ENCODE peak calls at places on chromosome 6, in six cellular contexts. D is heart left ventricle, U is suprapubic skin, G is PC-9, N is gastrocnemius medialis, M is testis. F is an unnamed sample.
A peak's percentile ranks its signal among the peaks of the same experiment; 100 is the strongest.

GRCh38 chr6:41942045-41942851 is 640 bp upstream of the CCND3 start:
- DNase-seq in D (no peak), U (no peak), G (no peak), N (no peak), M (no peak), F (no peak)

GRCh38 chr6:68069921-68070709 is 565.0 kb upstream of the ADGRB3 start:
- DNase-seq in D (no peak), U (no peak), G (no peak), N (no peak), M (no peak), F (no peak)

GRCh38 chr6:129708496-129709216 is 1.3 kb downstream of the ARHGAP18 start:
- DNase-seq in D (no peak), U (no peak), G (no peak), N (no peak), M (no peak), F (no peak)

GRCh38 chr6:130239755-130240154 is 17.0 kb upstream of the SAMD3 start:
- DNase-seq in D (no peak), U (no peak), G (no peak), N (no peak), M (no peak), F (no peak)

GRCh38 chr6:37487891-37488290 is 11.8 kb downstream of the CCDC167 start:
- DNase-seq in D (no peak), U (no peak), G (no peak), N (no peak), M (no peak), F (no peak)

GRCh38 chr6:26133730-26134129 is 46.5 kb downstream of the HFE start:
- DNase-seq in D (no peak), U (no peak), G (no peak), N (no peak), M (no peak), F (no peak)

GRCh38 chr6:69792292-69792691 is 4.5 kb downstream of the LMBRD1 start:
- DNase-seq in D (no peak), U (no peak), G (no peak), N (peak; percentile 26), M (no peak), F (no peak)

GRCh38 chr6:160156842-160157241 is 35.2 kb downstream of the SLC22A1 start:
- DNase-seq in D (no peak), U (no peak), G (no peak), N (no peak), M (no peak), F (no peak)

GRCh38 chr6:163405412-163406309 is 8.9 kb upstream of the QKI start:
- DNase-seq in D (peak; percentile 82), U (peak; percentile 84), G (no peak), N (peak; percentile 68), M (peak; percentile 85), F (peak; percentile 44)

GRCh38 chr6:39808934-39809333 is 16.8 kb downstream of the DAAM2 start:
- DNase-seq in D (no peak), U (no peak), G (no peak), N (no peak), M (no peak), F (no peak)

GRCh38 chr6:37304766-37305165 is 46.8 kb upstream of the TMEM217 start:
- DNase-seq in D (no peak), U (no peak), G (no peak), N (no peak), M (no peak), F (no peak)

GRCh38 chr6:26020983-26021349 is 58.4 kb downstream of the TRIM38 start:
- DNase-seq in D (peak; percentile 69), U (no peak), G (peak; percentile 57), N (no peak), M (peak; percentile 57), F (no peak)

GRCh38 chr6:147930743-147931142 is 411.9 kb upstream of the SASH1 start:
- DNase-seq in D (no peak), U (no peak), G (no peak), N (no peak), M (no peak), F (no peak)

GRCh38 chr6:11279213-11279780 is 46.8 kb upstream of the NEDD9 start:
- DNase-seq in D (no peak), U (no peak), G (no peak), N (peak; percentile 18), M (peak; percentile 52), F (peak; percentile 85)

GRCh38 chr6:42909835-42910234 is 6.0 kb upstream of the PTCRA start:
- DNase-seq in D (no peak), U (no peak), G (no peak), N (no peak), M (no peak), F (no peak)

GRCh38 chr6:110352603-110353303 is 5.4 kb downstream of the METTL24 start:
- DNase-seq in D (no peak), U (no peak), G (no peak), N (no peak), M (no peak), F (no peak)

GRCh38 chr6:87721311-87721710 is 19.3 kb upstream of the AKIRIN2 start:
- DNase-seq in D (no peak), U (no peak), G (no peak), N (no peak), M (no peak), F (no peak)

DNA sequence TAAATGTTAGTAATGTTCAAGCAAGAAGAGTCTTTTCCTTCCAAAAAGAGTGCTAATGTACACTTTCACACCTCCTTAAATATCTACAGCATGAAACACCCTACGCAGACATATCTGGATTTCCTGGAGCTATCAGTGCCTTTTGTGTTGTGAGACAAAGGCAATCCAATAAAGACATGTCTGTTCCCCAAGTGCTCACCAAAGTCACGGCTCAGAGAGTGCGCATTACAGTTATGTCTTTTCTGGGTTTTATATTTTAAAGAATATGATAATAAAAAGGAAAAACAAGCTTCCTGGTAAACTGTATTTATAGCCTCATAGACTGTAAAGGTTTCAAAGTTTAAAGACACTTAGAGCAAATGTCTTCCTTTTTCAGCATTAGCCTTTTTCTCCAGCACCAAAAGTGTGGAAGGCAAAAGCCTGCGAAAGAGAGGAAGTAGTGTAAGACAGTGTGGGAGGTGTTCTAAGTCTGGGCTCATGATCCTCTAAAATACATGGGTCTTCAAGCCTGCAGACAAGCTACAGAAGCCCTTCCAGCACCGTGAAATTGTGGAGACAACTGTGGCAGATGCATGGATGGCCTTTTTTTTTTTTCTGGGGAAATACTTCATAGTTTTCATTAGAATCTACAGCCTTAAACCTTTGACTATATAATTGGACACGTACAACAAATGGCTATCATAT is 135.0 kb upstream of the SLC35B3 start:
- DNase-seq in D (no peak), U (no peak), G (no peak), N (no peak), M (no peak), F (no peak)
- H3K4me3 ChIP-seq in D (no peak overlapping the region), U (no peak overlapping the region), G (no peak overlapping the region), N (no peak overlapping the region), M (no peak overlapping the region), F (no peak overlapping the region)

DNA sequence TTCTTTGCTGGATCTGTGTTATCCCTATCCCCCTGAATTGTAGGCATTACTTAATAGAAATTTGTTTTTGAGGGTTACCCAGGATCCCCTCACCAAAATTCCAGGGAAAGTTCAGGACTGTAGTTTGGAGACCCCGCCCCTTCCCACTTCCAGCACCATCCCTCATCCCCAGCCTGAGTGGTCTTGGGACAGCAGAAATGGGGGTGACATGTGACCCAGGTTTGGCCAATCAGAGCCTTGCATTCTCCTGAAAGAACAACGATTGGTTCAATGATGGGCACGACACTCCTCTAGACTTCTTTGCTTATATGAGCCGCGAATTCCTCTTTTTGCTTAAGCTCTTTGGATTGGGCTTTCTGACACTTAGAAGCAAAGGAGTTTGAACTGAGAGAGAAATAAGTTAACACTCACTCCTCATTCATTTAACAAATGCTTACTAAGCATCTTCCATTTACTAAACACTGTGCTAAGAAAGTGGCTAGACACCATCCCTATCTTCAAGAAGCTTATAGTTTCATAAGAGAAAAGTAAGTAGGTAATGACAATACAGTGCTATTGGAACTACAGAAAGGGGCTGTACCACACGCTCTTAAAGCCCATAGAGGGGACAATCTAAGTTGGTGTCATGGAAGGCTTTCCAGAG is 24.9 kb upstream of the PAQR8 start:
- DNase-seq in D (no peak), U (no peak), G (no peak), N (no peak), M (peak; percentile 31), F (no peak)
- H3K4me1 ChIP-seq in D (no peaks in the 10 kb centered on the region), U (no peaks in the 10 kb centered on the region), G (peaks cover 36% of the 10 kb centered on the region), N (no peaks in the 10 kb centered on the region), M (no peaks in the 10 kb centered on the region), F (no peaks in the 10 kb centered on the region)

DNA sequence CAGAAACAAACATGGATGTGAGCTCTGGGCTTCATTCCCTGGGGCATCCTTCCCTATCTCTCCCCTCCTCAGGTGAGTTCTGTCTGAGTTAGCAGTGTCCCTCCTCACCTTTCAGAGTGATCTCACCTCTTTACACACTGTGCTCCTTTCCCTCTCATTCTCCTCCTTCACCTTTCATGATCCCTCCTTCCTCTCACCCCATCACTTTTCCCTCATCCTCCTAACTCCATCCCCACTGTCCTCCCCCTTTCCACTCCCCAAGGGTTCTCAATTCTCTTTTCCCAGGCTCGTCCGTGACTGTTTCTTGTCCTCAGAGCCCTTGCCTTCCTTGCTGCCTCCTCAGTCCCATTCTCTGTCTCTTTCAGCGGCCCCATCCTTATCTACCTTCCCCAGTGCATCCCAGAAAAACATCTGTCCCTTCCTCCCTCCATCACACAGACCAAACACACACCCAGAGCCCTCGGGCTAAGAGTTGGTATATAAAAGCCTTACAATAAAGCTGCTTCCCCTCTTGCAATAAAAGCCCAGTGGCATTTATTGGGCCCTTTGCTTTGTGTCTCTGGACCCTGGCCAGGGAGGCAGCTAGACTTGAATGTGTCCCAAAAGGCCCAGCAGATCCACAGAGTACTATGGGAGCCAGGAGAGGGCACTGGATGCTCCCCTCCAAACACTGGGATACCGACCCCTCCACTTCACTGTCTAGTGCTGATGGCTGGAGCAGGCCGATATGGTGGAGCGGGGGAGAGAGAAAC is 1.9 kb downstream of the RNF39 start:
- DNase-seq in D (no peak), U (no peak), G (no peak), N (no peak), M (no peak), F (no peak)
- H3K4me3 ChIP-seq in D (peak overlapping the region; percentile 41), U (peak overlapping the region; percentile 65), G (peak overlapping the region; percentile 81), N (no peak overlapping the region), M (no peak overlapping the region), F (peak overlapping the region; percentile 55)

GRCh38 chr6:35587167-35587566 is 74.5 kb upstream of the TULP1 start:
- DNase-seq in D (no peak), U (no peak), G (no peak), N (no peak), M (no peak), F (no peak)

GRCh38 chr6:35589904-35590303 is 77.2 kb upstream of the TULP1 start:
- DNase-seq in D (no peak), U (no peak), G (no peak), N (no peak), M (no peak), F (no peak)

GRCh38 chr6:35586542-35586941 is 73.8 kb upstream of the TULP1 start:
- DNase-seq in D (no peak), U (no peak), G (no peak), N (no peak), M (no peak), F (no peak)

GRCh38 chr6:35590622-35591066 is 77.9 kb upstream of the TULP1 start:
- DNase-seq in D (no peak), U (no peak), G (no peak), N (peak; percentile 80), M (peak; percentile 90), F (peak; percentile 84)

DNA sequence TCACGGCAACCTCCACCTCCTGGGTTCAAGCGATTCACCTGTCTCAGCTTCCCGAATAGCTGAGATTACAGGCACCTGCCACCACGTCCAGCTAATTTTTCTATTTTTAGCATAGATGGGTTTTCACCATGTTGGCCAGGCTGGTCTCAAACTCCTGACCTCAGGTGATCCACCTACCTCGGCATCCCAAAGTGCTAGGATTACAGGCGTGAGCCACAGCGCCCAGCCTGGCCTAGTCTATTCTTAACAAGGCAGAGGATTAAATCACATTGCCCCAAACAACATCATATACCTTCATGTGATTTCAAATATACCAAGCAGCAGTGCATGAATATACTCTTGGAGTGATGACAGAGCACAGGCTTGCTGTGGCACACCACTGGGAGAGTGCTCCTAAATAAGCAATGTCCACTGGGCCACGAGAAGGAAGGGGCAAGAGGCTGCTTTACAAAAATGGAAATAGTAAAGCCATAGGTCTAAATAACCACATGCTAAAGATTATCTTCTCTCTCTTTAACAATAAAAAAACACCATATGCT is 76.6 kb upstream of the TULP1 start:
- DNase-seq in D (no peak), U (no peak), G (no peak), N (no peak), M (no peak), F (no peak)
- H3K4me1 ChIP-seq in D (peaks cover 33% of the 10 kb centered on the region), U (peaks cover 100% of the 10 kb centered on the region), G (peaks cover 18% of the 10 kb centered on the region), N (peaks cover 95% of the 10 kb centered on the region), M (peaks cover 81% of the 10 kb centered on the region), F (peaks cover 37% of the 10 kb centered on the region)

F was measured in ascending aorta.